ENCODE peak calls at places on chromosomes 12 and 14, in four cellular contexts. W is astrocyte of the cerebellum; C is CD8-positive, alpha-beta T cell; S is astrocyte of the spinal cord. P is an unnamed sample.
A peak's percentile ranks its signal among the peaks of the same experiment; 100 is the strongest.

GRCh38 chr14:61287196-61287595 is 6.1 kb upstream of the TMEM30B start:
- DNase-seq in W (no peak), C (no peak), S (no peak), P (no peak)

GRCh38 chr12:3473171-3473570 is 17.8 kb upstream of the PRMT8 start:
- DNase-seq in W (no peak), C (no peak), S (no peak), P (no peak)

GRCh38 chr12:26845057-26845666 is 12.2 kb upstream of the ITPR2 start:
- DNase-seq in W (peak; percentile 27), C (peak; percentile 31), S (peak; percentile 31), P (no peak)

GRCh38 chr14:99995700-99996356 is 69.4 kb upstream of the EVL start:
- DNase-seq in W (no peak), C (peak; percentile 73), S (peak; percentile 42), P (peak; percentile 77)

GRCh38 chr14:32307881-32308582 is 21.1 kb upstream of the AKAP6 start:
- DNase-seq in W (no peak), C (no peak), S (peak; percentile 37), P (no peak)

GRCh38 chr14:95255013-95255412 is 64.7 kb downstream of the CLMN start:
- DNase-seq in W (no peak), C (no peak), S (no peak), P (peak; percentile 52)

GRCh38 chr12:30753761-30754382 is 879 bp downstream of the CAPRIN2 start:
- DNase-seq in W (peak; percentile 18), C (no peak), S (peak; percentile 55), P (no peak)

GRCh38 chr12:6770094-6770493 is 2.2 kb upstream of the LAG3 start:
- DNase-seq in W (no peak), C (no peak), S (no peak), P (no peak)

GRCh38 chr14:67515386-67516079 is 17.6 kb upstream of the PLEKHH1 start:
- DNase-seq in W (no peak), C (peak; percentile 49), S (no peak), P (peak; percentile 65)

GRCh38 chr12:52805000-52805399 is 8.9 kb downstream of the KRT4 start:
- DNase-seq in W (no peak), C (no peak), S (no peak), P (no peak)

GRCh38 chr12:30201301-30202160 is 417.8 kb upstream of the TMTC1 start:
- DNase-seq in W (no peak), C (no peak), S (no peak), P (no peak)

GRCh38 chr14:101461891-101462290 is 99.4 kb upstream of the DIO3 start:
- DNase-seq in W (no peak), C (no peak), S (no peak), P (no peak)

GRCh38 chr14:89139404-89140247 is 277.4 kb downstream of the FOXN3 start:
- DNase-seq in W (no peak), C (no peak), S (no peak), P (no peak)

GRCh38 chr12:47188576-47189441 is 109.0 kb upstream of the AMIGO2 start:
- DNase-seq in W (no peak), C (no peak), S (peak; percentile 83), P (no peak)

GRCh38 chr12:23621910-23622309 is 327.6 kb downstream of the SOX5 start:
- DNase-seq in W (no peak), C (no peak), S (no peak), P (no peak)

GRCh38 chr14:51079085-51079484 is 15.8 kb downstream of the TRIM9 start:
- DNase-seq in W (no peak), C (no peak), S (no peak), P (no peak)

GRCh38 chr12:401235-402126 is at the start of gene CCDC77:
- DNase-seq in W (peak; percentile 79), C (peak; percentile 92), S (peak; percentile 90), P (peak; percentile 96)

GRCh38 chr12:2359725-2360629 is 307.2 kb downstream of the CACNA1C start:
- DNase-seq in W (no peak), C (no peak), S (no peak), P (no peak)

GRCh38 chr14:72513994-72514659 is 379.8 kb downstream of the DPF3 start:
- DNase-seq in W (peak; percentile 40), C (no peak), S (peak; percentile 57), P (peak; percentile 49)

GRCh38 chr12:104355630-104356029 is 52.1 kb downstream of the EID3 start:
- DNase-seq in W (no peak), C (no peak), S (no peak), P (no peak)

GRCh38 chr12:118586433-118586832 is 210.1 kb downstream of the SUDS3 start:
- DNase-seq in W (no peak), C (no peak), S (no peak), P (no peak)

GRCh38 chr12:6871052-6871957 is 1.8 kb downstream of the SPSB2 start:
- DNase-seq in W (no peak), C (peak; percentile 22), S (peak; percentile 5), P (no peak)

GRCh38 chr12:93145086-93145485 is 216.0 kb upstream of the EEA1 start:
- DNase-seq in W (no peak), C (no peak), S (no peak), P (no peak)

GRCh38 chr12:45938566-45938965 is 51.8 kb downstream of the SCAF11 start:
- DNase-seq in W (no peak), C (no peak), S (no peak), P (no peak)

GRCh38 chr14:95498622-95499353 is 17.7 kb downstream of the SYNE3 start:
- DNase-seq in W (no peak), C (no peak), S (no peak), P (no peak)

GRCh38 chr12:68790081-68790951 is 17.7 kb upstream of the MDM2 start:
- DNase-seq in W (no peak), C (no peak), S (no peak), P (no peak)

GRCh38 chr14:92600318-92601053 is 86.9 kb downstream of the RIN3 start:
- DNase-seq in W (no peak), C (no peak), S (peak; percentile 49), P (no peak)
- TF ChIP-seq CTCF in W (peak; percentile 36), C (no peak), S (peak; percentile 28), P (no peak)

DNA sequence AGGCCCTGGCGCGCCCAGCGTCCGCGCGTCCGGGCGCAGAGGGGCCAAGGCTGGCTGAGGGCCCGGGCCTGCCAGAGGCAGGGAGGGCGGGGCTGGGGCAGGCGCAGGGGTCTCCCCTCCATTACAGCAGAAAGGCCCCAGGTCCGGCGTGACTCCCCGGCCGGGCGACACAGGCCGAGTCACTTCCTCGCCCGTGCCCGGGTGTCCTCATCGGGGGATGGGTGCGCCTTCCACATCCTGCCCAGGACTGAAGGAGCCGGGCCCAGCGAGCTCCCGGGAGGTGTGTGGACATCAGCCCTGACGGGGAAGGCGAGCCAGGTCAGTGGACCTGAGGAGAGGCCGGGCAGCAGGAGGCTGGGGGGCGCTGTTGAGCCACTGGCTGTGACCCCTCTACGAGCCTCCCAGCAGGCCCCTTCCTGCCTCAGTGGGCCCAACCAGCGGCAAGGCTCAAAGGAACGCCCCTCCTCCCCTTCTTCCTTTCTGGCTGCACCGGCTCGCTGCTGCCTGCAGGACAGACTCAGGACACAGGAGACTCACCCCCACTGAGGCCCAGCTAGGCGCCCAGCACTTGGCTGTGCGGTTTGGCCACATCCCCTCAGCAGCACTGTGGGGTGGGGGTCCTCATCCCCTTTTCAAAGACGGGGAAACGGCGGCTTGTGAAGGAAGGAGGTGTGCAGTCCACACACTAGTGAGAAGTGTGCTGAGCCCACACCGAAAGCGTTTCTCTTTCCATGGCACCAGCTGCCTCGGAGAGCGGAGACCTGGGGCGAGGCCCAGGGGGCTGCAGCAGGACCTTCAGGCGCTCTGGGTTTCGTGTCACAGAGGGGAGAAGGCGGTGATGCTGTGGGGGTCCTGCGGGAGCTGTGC is 606 bp downstream of the TNFAIP2 start:
- DNase-seq in W (no peak), C (no peak), S (no peak), P (no peak)
- TF ChIP-seq CTCF in W (peak; percentile 34), C (no peak), S (peak; percentile 42), P (peak; percentile 49)

DNA sequence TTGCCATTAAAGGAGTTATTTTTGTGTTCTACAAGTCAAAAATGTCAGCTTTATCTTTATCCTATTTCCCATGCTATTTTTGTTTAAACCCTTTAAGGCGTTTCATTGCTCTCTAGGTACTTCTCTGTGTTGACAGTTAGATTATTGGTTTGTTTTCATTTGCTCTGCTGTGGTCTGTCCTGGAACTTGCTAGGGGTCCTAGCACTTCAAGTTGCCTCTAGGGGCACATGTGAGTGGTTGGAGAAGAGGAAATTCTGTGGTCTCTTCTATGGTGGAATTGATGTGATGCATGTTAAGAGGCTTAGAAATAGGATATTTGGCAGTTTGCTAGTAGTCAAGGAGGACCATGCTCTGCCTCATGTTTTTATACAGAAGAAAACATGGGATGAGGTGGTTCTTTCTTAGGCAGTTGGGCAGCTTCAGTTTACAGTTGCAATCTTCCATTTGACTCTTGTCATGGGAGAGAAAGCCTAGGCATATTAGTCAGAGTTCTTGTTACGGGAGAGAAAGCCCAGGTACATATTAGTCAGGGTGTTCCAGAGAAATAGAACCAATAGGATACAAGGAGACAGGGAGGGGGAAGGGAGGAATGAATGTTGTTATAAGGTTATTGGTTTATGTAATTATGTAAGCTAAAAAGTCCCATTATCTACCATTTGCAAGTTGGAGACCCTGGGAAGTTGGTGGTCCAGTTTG is 14.4 kb downstream of the TTLL5 start:
- DNase-seq in W (peak; percentile 22), C (no peak), S (no peak), P (no peak)
- TF ChIP-seq CTCF in W (peak; percentile 52), C (no peak), S (peak; percentile 39), P (no peak)

GRCh38 chr12:55446334-55446733 is 2.5 kb downstream of the OR6C2 start:
- DNase-seq in W (no peak), C (no peak), S (no peak), P (no peak)
- TF ChIP-seq CTCF in W (no peak), C (no peak), S (no peak), P (no peak)

GRCh38 chr12:97854477-97854876 is 391.9 kb downstream of the RMST start:
- DNase-seq in W (no peak), C (no peak), S (no peak), P (no peak)
- TF ChIP-seq CTCF in W (no peak), C (no peak), S (no peak), P (no peak)

GRCh38 chr12:120774169-120774916 is 48.7 kb downstream of the ACADS start:
- DNase-seq in W (no peak), C (no peak), S (no peak), P (no peak)

GRCh38 chr12:120771097-120771496 is 45.5 kb downstream of the ACADS start:
- DNase-seq in W (no peak), C (no peak), S (peak; percentile 18), P (no peak)

GRCh38 chr12:120775862-120776552 is 50.4 kb downstream of the ACADS start:
- DNase-seq in W (no peak), C (no peak), S (no peak), P (no peak)
- TF ChIP-seq CTCF in W (peak; percentile 22), C (no peak), S (no peak), P (no peak)

GRCh38 chr14:83940253-83940652 is 1589.7 kb upstream of the FLRT2 start:
- DNase-seq in W (no peak), C (no peak), S (no peak), P (no peak)
- TF ChIP-seq CTCF in W (no peak), C (no peak), S (no peak), P (no peak)

GRCh38 chr12:125583071-125583470 is 517.8 kb downstream of the AACS start:
- DNase-seq in W (no peak), C (no peak), S (no peak), P (no peak)

GRCh38 chr12:125586441-125586840 is 521.2 kb downstream of the AACS start:
- DNase-seq in W (no peak), C (no peak), S (no peak), P (no peak)
- TF ChIP-seq CTCF in W (no peak), C (no peak), S (no peak), P (no peak)

P was measured in GM10248.